ENCODE peak calls at places on chromosomes 11 and 22, in ten cellular contexts. R, X, V, W, I, Z, T, P, K and M are unnamed samples.

GRCh38 chr11:33617672-33618362 is 82.8 kb downstream of the C11orf91 start:
- DNase-seq in R (no peak), X (no peak), V (no peak), W (no peak), I (peak; percentile 19), Z (no peak), T (no peak), P (no peak), K (no peak), M (no peak)

GRCh38 chr11:133898031-133898769 is 52.9 kb upstream of the SPATA19 start:
- DNase-seq in R (no peak), X (no peak), V (no peak), W (no peak), I (no peak), Z (peak; percentile 77), T (no peak), P (no peak), K (peak; percentile 1), M (no peak)

GRCh38 chr11:831132-831864 is 1.5 kb upstream of the CD151 start:
- DNase-seq in R (no peak), X (no peak), V (no peak), W (no peak), I (no peak), Z (no peak), T (peak; percentile 61), P (no peak), K (no peak), M (no peak)

GRCh38 chr22:28674121-28674563 is 5.5 kb downstream of the TTC28 start:
- DNase-seq in R (peak; percentile 72), X (peak; percentile 11), V (peak; percentile 34), W (no peak), I (peak; percentile 42), Z (no peak), T (peak; percentile 33), P (peak; percentile 49), K (peak; percentile 76), M (peak; percentile 59)

GRCh38 chr11:111963786-111964385 is 26.7 kb downstream of the DIXDC1 start:
- DNase-seq in R (no peak), X (no peak), V (no peak), W (no peak), I (no peak), Z (no peak), T (no peak), P (no peak), K (no peak), M (no peak)

GRCh38 chr11:61357233-61357893 is 4.3 kb downstream of the CYB561A3 start:
- DNase-seq in R (no peak), X (no peak), V (no peak), W (no peak), I (no peak), Z (no peak), T (no peak), P (no peak), K (no peak), M (no peak)

GRCh38 chr22:41732096-41732772 is 32.9 kb downstream of the MEI1 start:
- DNase-seq in R (no peak), X (no peak), V (no peak), W (no peak), I (no peak), Z (no peak), T (no peak), P (no peak), K (no peak), M (no peak)

GRCh38 chr22:22960307-22960706 is 72.7 kb downstream of the IGLL5 start:
- DNase-seq in R (no peak), X (no peak), V (no peak), W (no peak), I (no peak), Z (no peak), T (no peak), P (no peak), K (no peak), M (no peak)

GRCh38 chr11:4041731-4042391 is 52.7 kb upstream of the RRM1 start:
- DNase-seq in R (no peak), X (no peak), V (no peak), W (no peak), I (no peak), Z (no peak), T (no peak), P (no peak), K (no peak), M (no peak)

GRCh38 chr11:791658-792534 is 2.0 kb upstream of the CEND1 start:
- DNase-seq in R (no peak), X (no peak), V (no peak), W (no peak), I (no peak), Z (no peak), T (no peak), P (no peak), K (no peak), M (no peak)